ENCODE peak calls at places on chromosome 12, in six cellular contexts. One of them, this sample, is unnamed.

GRCh38 chr12:75979181-75979580 is 52.4 kb downstream of the PHLDA1 start:
- DNase-seq in anterior cingulate cortex: no peak
- DNase-seq in cardiac fibroblast: no peak
- DNase-seq in CD4-positive, alpha-beta T cell: no peak
- DNase-seq in HFFc6: peak; percentile 68
- DNase-seq in fibroblast of pulmonary artery: peak; percentile 43
- DNase-seq in this sample: peak; percentile 49

GRCh38 chr12:26971963-26972362 is 33.7 kb downstream of the FGFR1OP2 start:
- DNase-seq in HFFc6: no peak
- DNase-seq in cardiac fibroblast: no peak
- DNase-seq in CD4-positive, alpha-beta T cell: peak; percentile 35
- DNase-seq in anterior cingulate cortex: no peak
- DNase-seq in fibroblast of pulmonary artery: no peak
- DNase-seq in this sample: no peak

GRCh38 chr12:47078086-47078395 is 1.4 kb upstream of the PCED1B start:
- DNase-seq in cardiac fibroblast: no peak
- DNase-seq in HFFc6: no peak
- DNase-seq in CD4-positive, alpha-beta T cell: no peak
- DNase-seq in anterior cingulate cortex: no peak
- DNase-seq in fibroblast of pulmonary artery: no peak
- DNase-seq in this sample: no peak

GRCh38 chr12:132161046-132161781 is 17.0 kb downstream of the NOC4L start:
- DNase-seq in anterior cingulate cortex: no peak
- DNase-seq in CD4-positive, alpha-beta T cell: no peak
- DNase-seq in fibroblast of pulmonary artery: peak; percentile 72
- DNase-seq in cardiac fibroblast: peak; percentile 63
- DNase-seq in HFFc6: no peak
- DNase-seq in this sample: peak; percentile 19

GRCh38 chr12:42481368-42481767 is 108.2 kb downstream of the PRICKLE1 start:
- DNase-seq in HFFc6: no peak
- DNase-seq in cardiac fibroblast: no peak
- DNase-seq in CD4-positive, alpha-beta T cell: no peak
- DNase-seq in fibroblast of pulmonary artery: no peak
- DNase-seq in anterior cingulate cortex: no peak
- DNase-seq in this sample: no peak

GRCh38 chr12:12405882-12406281 is 49.0 kb downstream of the BORCS5 start:
- DNase-seq in HFFc6: no peak
- DNase-seq in CD4-positive, alpha-beta T cell: no peak
- DNase-seq in anterior cingulate cortex: no peak
- DNase-seq in cardiac fibroblast: no peak
- DNase-seq in fibroblast of pulmonary artery: no peak
- DNase-seq in this sample: no peak

GRCh38 chr12:1993871-1994371 is 10.3 kb downstream of the DCP1B start:
- DNase-seq in fibroblast of pulmonary artery: peak; percentile 52
- DNase-seq in HFFc6: peak; percentile 43
- DNase-seq in anterior cingulate cortex: no peak
- DNase-seq in CD4-positive, alpha-beta T cell: no peak
- DNase-seq in cardiac fibroblast: peak; percentile 53
- DNase-seq in this sample: no peak

GRCh38 chr12:129676411-129676810 is 227.4 kb downstream of the TMEM132D start:
- DNase-seq in HFFc6: no peak
- DNase-seq in cardiac fibroblast: no peak
- DNase-seq in fibroblast of pulmonary artery: no peak
- DNase-seq in CD4-positive, alpha-beta T cell: no peak
- DNase-seq in anterior cingulate cortex: no peak
- DNase-seq in this sample: no peak

GRCh38 chr12:58633479-58633878 is 286.8 kb downstream of the LRIG3 start:
- DNase-seq in CD4-positive, alpha-beta T cell: no peak
- DNase-seq in fibroblast of pulmonary artery: peak; percentile 57
- DNase-seq in anterior cingulate cortex: no peak
- DNase-seq in cardiac fibroblast: peak; percentile 11
- DNase-seq in HFFc6: peak; percentile 57
- DNase-seq in this sample: peak; percentile 20

GRCh38 chr12:67042697-67043131 is 226.4 kb upstream of the CAND1 start:
- DNase-seq in fibroblast of pulmonary artery: peak; percentile 6
- DNase-seq in cardiac fibroblast: peak; percentile 3
- DNase-seq in anterior cingulate cortex: no peak
- DNase-seq in HFFc6: no peak
- DNase-seq in CD4-positive, alpha-beta T cell: no peak
- DNase-seq in this sample: peak; percentile 47

GRCh38 chr12:67540920-67541624 is 107.5 kb upstream of the DYRK2 start:
- DNase-seq in cardiac fibroblast: no peak
- DNase-seq in CD4-positive, alpha-beta T cell: no peak
- DNase-seq in anterior cingulate cortex: no peak
- DNase-seq in HFFc6: no peak
- DNase-seq in fibroblast of pulmonary artery: no peak
- DNase-seq in this sample: no peak

This sample was measured in brain microvascular endothelial cell.